ENCODE peak calls at places on chromosomes 2 and 18, in ten cellular contexts. X is stimulated activated CD8-positive, alpha-beta memory T cell treated with anti-CD3 and anti-CD28 coated beads, Interleukin-4, amount 100 ng/mL, for 4 hours; L is frontal cortex; E is heart left ventricle; V is AML-193; W is germinal center; P is hepatocyte; O is right atrium auricular region; D is retinal pigment epithelial cell; G is thoracic aorta. C is an unnamed sample.

GRCh38 chr2:143217512-143218136 is 88.4 kb downstream of the ARHGAP15 start:
- DNase-seq in X (no peak), L (no peak), E (no peak), V (peak), W (no peak), P (no peak), O (no peak), D (no peak), G (no peak), C (no peak)

GRCh38 chr2:20431772-20432171 is 15.1 kb upstream of the RHOB start:
- DNase-seq in X (no peak), L (no peak), E (no peak), V (no peak), W (no peak), P (no peak), O (no peak), D (no peak), G (no peak), C (no peak)

GRCh38 chr2:191942114-191943103 is 95.5 kb upstream of the CAVIN2 start:
- DNase-seq in X (no peak), L (no peak), E (no peak), V (no peak), W (no peak), P (peak), O (no peak), D (no peak), G (no peak), C (no peak)

GRCh38 chr2:181239400-181239799 is 217.8 kb upstream of the ITGA4 start:
- DNase-seq in X (no peak), L (no peak), E (no peak), V (peak), W (no peak), P (no peak), O (no peak), D (no peak), G (no peak), C (no peak)

GRCh38 chr18:48945953-48946217 is 4.9 kb downstream of the SMAD7 start:
- DNase-seq in X (no peak), L (no peak), E (no peak), V (no peak), W (no peak), P (no peak), O (no peak), D (no peak), G (no peak), C (no peak)

GRCh38 chr2:216700778-216701177 is 5.4 kb upstream of the IGFBP5 start:
- DNase-seq in X (no peak), L (no peak), E (no peak), V (no peak), W (no peak), P (no peak), O (no peak), D (peak), G (no peak), C (no peak)

GRCh38 chr2:3651686-3652516 is 6.1 kb upstream of the ALLC start:
- DNase-seq in X (peak), L (peak), E (peak), V (no peak), W (peak), P (peak), O (no peak), D (no peak), G (no peak), C (no peak)

GRCh38 chr2:88016948-88017779 is 817 bp upstream of the RNU2-63P start:
- DNase-seq in X (peak), L (no peak), E (peak), V (peak), W (peak), P (peak), O (no peak), D (no peak), G (no peak), C (peak)

GRCh38 chr18:76524900-76525698 is 30.1 kb upstream of the ZNF516 start:
- DNase-seq in X (no peak), L (no peak), E (no peak), V (no peak), W (no peak), P (peak), O (no peak), D (peak), G (no peak), C (no peak)

GRCh38 chr18:48922801-48923730 is 27.7 kb downstream of the SMAD7 start:
- DNase-seq in X (no peak), L (no peak), E (peak), V (no peak), W (no peak), P (peak), O (no peak), D (no peak), G (no peak), C (no peak)

GRCh38 chr2:8821276-8822217 is 15.9 kb downstream of the KIDINS220 start:
- DNase-seq in X (no peak), L (no peak), E (peak), V (peak), W (no peak), P (peak), O (peak), D (no peak), G (peak), C (no peak)

GRCh38 chr18:71130351-71130750 is 841.5 kb downstream of the SOCS6 start:
- DNase-seq in X (no peak), L (no peak), E (no peak), V (no peak), W (no peak), P (no peak), O (no peak), D (no peak), G (no peak), C (no peak)

GRCh38 chr2:126979604-126980003 is 80.9 kb downstream of the TEX51 start:
- DNase-seq in X (no peak), L (peak), E (no peak), V (no peak), W (no peak), P (no peak), O (no peak), D (no peak), G (no peak), C (no peak)

GRCh38 chr18:21444465-21445023 is 156.0 kb downstream of the ESCO1 start:
- DNase-seq in X (no peak), L (peak), E (no peak), V (peak), W (no peak), P (peak), O (no peak), D (no peak), G (no peak), C (no peak)

GRCh38 chr18:36697905-36698304 is 130.9 kb downstream of the TPGS2 start:
- DNase-seq in X (no peak), L (no peak), E (no peak), V (no peak), W (no peak), P (no peak), O (no peak), D (peak), G (no peak), C (no peak)

GRCh38 chr2:99485824-99486223 is 4.0 kb downstream of the REV1 start:
- DNase-seq in X (no peak), L (no peak), E (no peak), V (no peak), W (no peak), P (no peak), O (no peak), D (no peak), G (no peak), C (no peak)

GRCh38 chr2:82896117-82896516 is 1563.0 kb downstream of the SUCLG1 start:
- DNase-seq in X (no peak), L (no peak), E (no peak), V (no peak), W (no peak), P (no peak), O (no peak), D (no peak), G (no peak), C (no peak)

GRCh38 chr18:58756596-58757240 is 85.5 kb downstream of the MALT1 start:
- DNase-seq in X (no peak), L (no peak), E (no peak), V (no peak), W (no peak), P (no peak), O (peak), D (no peak), G (no peak), C (peak)

GRCh38 chr2:23722255-23722654 is 204.7 kb downstream of the ATAD2B start:
- DNase-seq in X (no peak), L (no peak), E (no peak), V (no peak), W (no peak), P (no peak), O (no peak), D (no peak), G (no peak), C (no peak)

C was measured in osteocyte.